ENCODE peak calls at places on chromosome 10, in nine cellular contexts. N is EL; D is AG09309; C is GM04504; T is stimulated activated CD4-positive, alpha-beta T cell treated with anti-CD3 and anti-CD28 coated beads, Interleukin-12 subunit alpha, Interleukin-12 subunit beta, amount 100 ng/mL, for 48 hours; X is hippocampal formation; J is anterior cingulate cortex; P is ELR; I is stimulated activated CD8-positive, alpha-beta memory T cell treated with anti-CD3 and anti-CD28 coated beads, Interleukin-7, amount 100 ng/mL, for 48 hours. W is an unnamed sample.

GRCh38 chr10:79292789-79293746 is 54.2 kb upstream of the PPIF start:
- DNase-seq in N (peak), D (no peak), C (no peak), T (peak), X (no peak), J (no peak), P (peak), I (peak), W (no peak)

GRCh38 chr10:54131833-54132232 is 669.2 kb downstream of the PCDH15 start:
- DNase-seq in N (no peak), D (no peak), C (no peak), T (no peak), X (no peak), J (no peak), P (no peak), I (no peak), W (no peak)

GRCh38 chr10:94963901-94964300 is 25.4 kb downstream of the CYP2C9 start:
- DNase-seq in N (peak), D (no peak), C (peak), T (no peak), X (no peak), J (peak), P (peak), I (no peak), W (peak)

GRCh38 chr10:43138757-43139241 is 554 bp downstream of the CSGALNACT2 start:
- DNase-seq in N (peak), D (no peak), C (no peak), T (peak), X (no peak), J (no peak), P (peak), I (peak), W (peak)

GRCh38 chr10:15813415-15813814 is 46.9 kb downstream of the MINDY3 start:
- DNase-seq in N (no peak), D (no peak), C (no peak), T (no peak), X (no peak), J (no peak), P (peak), I (no peak), W (peak)

GRCh38 chr10:83983578-83984255 is 155.6 kb upstream of the GHITM start:
- DNase-seq in N (peak), D (no peak), C (peak), T (no peak), X (no peak), J (no peak), P (peak), I (no peak), W (peak)

GRCh38 chr10:109456566-109457361 is 466.5 kb downstream of the XPNPEP1 start:
- DNase-seq in N (peak), D (no peak), C (no peak), T (no peak), X (no peak), J (no peak), P (peak), I (no peak), W (no peak)

GRCh38 chr10:129102906-129103693 is 363.9 kb upstream of the MGMT start:
- DNase-seq in N (no peak), D (no peak), C (no peak), T (no peak), X (no peak), J (no peak), P (no peak), I (no peak), W (no peak)

GRCh38 chr10:78868456-78868855 is 200.3 kb upstream of the ZMIZ1 start:
- DNase-seq in N (no peak), D (no peak), C (no peak), T (no peak), X (no peak), J (no peak), P (no peak), I (no peak), W (no peak)

GRCh38 chr10:273088-273487 is 137.8 kb downstream of the ZMYND11 start:
- DNase-seq in N (no peak), D (no peak), C (no peak), T (no peak), X (no peak), J (no peak), P (no peak), I (no peak), W (no peak)

GRCh38 chr10:91412688-91413087 is 2.5 kb downstream of the HECTD2 start:
- DNase-seq in N (no peak), D (no peak), C (no peak), T (no peak), X (no peak), J (no peak), P (no peak), I (no peak), W (no peak)

GRCh38 chr10:124545756-124546369 is 84.2 kb downstream of the LHPP start:
- DNase-seq in N (no peak), D (no peak), C (no peak), T (no peak), X (no peak), J (no peak), P (no peak), I (no peak), W (no peak)

GRCh38 chr10:123787566-123787965 is 104.0 kb downstream of the CPXM2 start:
- DNase-seq in N (no peak), D (no peak), C (no peak), T (no peak), X (no peak), J (no peak), P (no peak), I (no peak), W (no peak)

GRCh38 chr10:34641913-34642558 is 173.1 kb downstream of the PARD3 start:
- DNase-seq in N (no peak), D (no peak), C (no peak), T (no peak), X (no peak), J (no peak), P (no peak), I (no peak), W (no peak)

GRCh38 chr10:47024399-47025252 is 113.4 kb downstream of the PTPN20 start:
- DNase-seq in N (peak), D (no peak), C (no peak), T (peak), X (peak), J (peak), P (peak), I (peak), W (peak)

GRCh38 chr10:4656576-4657194 is 169.3 kb upstream of the AKR1E2 start:
- DNase-seq in N (peak), D (no peak), C (peak), T (peak), X (peak), J (peak), P (peak), I (no peak), W (peak)

GRCh38 chr10:77320852-77321496 is 316.6 kb downstream of the KCNMA1 start:
- DNase-seq in N (peak), D (peak), C (peak), T (no peak), X (no peak), J (no peak), P (peak), I (no peak), W (no peak)

GRCh38 chr10:110425684-110426293 is 71.9 kb upstream of the DUSP5 start:
- DNase-seq in N (peak), D (peak), C (peak), T (peak), X (no peak), J (no peak), P (peak), I (peak), W (no peak)

GRCh38 chr10:111968624-111969023 is 214.9 kb downstream of the GPAM start:
- DNase-seq in N (no peak), D (no peak), C (no peak), T (no peak), X (no peak), J (no peak), P (no peak), I (no peak), W (no peak)

GRCh38 chr10:48399056-48399541 is 92.6 kb downstream of the MAPK8 start:
- DNase-seq in N (no peak), D (no peak), C (no peak), T (no peak), X (no peak), J (peak), P (peak), I (no peak), W (peak)

GRCh38 chr10:88848499-88848898 is 3.1 kb downstream of the ANKRD22 start:
- DNase-seq in N (peak), D (peak), C (peak), T (no peak), X (no peak), J (no peak), P (peak), I (no peak), W (peak)

W was measured in endothelial cell of umbilical vein.